ENCODE peak calls at places on chromosomes 13 and 19, in six cellular contexts. A is AG10803; J is right cardiac atrium; E is left lung; O is thyroid gland; I is naive thymus-derived CD4-positive, alpha-beta T cell. Y is an unnamed sample.

GRCh38 chr13:36965767-36966166 is 33.4 kb downstream of the ALG5 start:
- DNase-seq in A (peak), J (no peak), E (no peak), O (no peak), I (no peak), Y (peak)

GRCh38 chr13:94925263-94925662 is 212.9 kb upstream of the SOX21 start:
- DNase-seq in A (no peak), J (no peak), E (no peak), O (no peak), I (no peak), Y (no peak)

GRCh38 chr13:64716936-64717335 is 2513.2 kb downstream of the PCDH9 start:
- DNase-seq in A (no peak), J (no peak), E (no peak), O (no peak), I (no peak), Y (no peak)

GRCh38 chr19:5991244-5991838 is 13.4 kb upstream of the RANBP3 start:
- DNase-seq in A (no peak), J (no peak), E (no peak), O (no peak), I (no peak), Y (no peak)

GRCh38 chr13:97567510-97568243 is 133.7 kb downstream of the RAP2A start:
- DNase-seq in A (peak), J (no peak), E (peak), O (peak), I (no peak), Y (peak)

GRCh38 chr19:54473071-54473941 is at the start of gene CDC42EP5:
- DNase-seq in A (peak), J (peak), E (no peak), O (peak), I (no peak), Y (peak)

GRCh38 chr19:53130506-53130905 is 2.2 kb downstream of the ZNF415 start:
- DNase-seq in A (no peak), J (no peak), E (no peak), O (peak), I (no peak), Y (no peak)

GRCh38 chr19:49057636-49058234 is at the start of gene CGB7:
- DNase-seq in A (peak), J (peak), E (peak), O (peak), I (no peak), Y (peak)

GRCh38 chr19:23343434-23344010 is 51.7 kb downstream of the ZNF91 start:
- DNase-seq in A (no peak), J (no peak), E (no peak), O (no peak), I (no peak), Y (no peak)

GRCh38 chr13:40786568-40786996 is 2.8 kb upstream of the SLC25A15 start:
- DNase-seq in A (no peak), J (no peak), E (no peak), O (no peak), I (no peak), Y (peak)

GRCh38 chr13:43720780-43721397 is 65.9 kb downstream of the ENOX1 start:
- DNase-seq in A (no peak), J (no peak), E (no peak), O (no peak), I (no peak), Y (peak)

GRCh38 chr13:76522083-76522755 is 364.0 kb downstream of the KCTD12 start:
- DNase-seq in A (peak), J (no peak), E (no peak), O (no peak), I (no peak), Y (no peak)

GRCh38 chr13:55653497-55653896 is 1487.2 kb upstream of the PRR20A start:
- DNase-seq in A (no peak), J (no peak), E (no peak), O (no peak), I (no peak), Y (no peak)

GRCh38 chr19:3146677-3147100 is 10.9 kb downstream of the GNA15 start:
- DNase-seq in A (no peak), J (peak), E (peak), O (no peak), I (peak), Y (no peak)

GRCh38 chr19:14410054-14410774 is 8.9 kb downstream of the DDX39A start:
- DNase-seq in A (no peak), J (no peak), E (no peak), O (no peak), I (no peak), Y (no peak)

GRCh38 chr19:48549380-48549779 is 2.6 kb upstream of the SULT2B1 start:
- DNase-seq in A (no peak), J (no peak), E (no peak), O (no peak), I (no peak), Y (no peak)

DNA sequence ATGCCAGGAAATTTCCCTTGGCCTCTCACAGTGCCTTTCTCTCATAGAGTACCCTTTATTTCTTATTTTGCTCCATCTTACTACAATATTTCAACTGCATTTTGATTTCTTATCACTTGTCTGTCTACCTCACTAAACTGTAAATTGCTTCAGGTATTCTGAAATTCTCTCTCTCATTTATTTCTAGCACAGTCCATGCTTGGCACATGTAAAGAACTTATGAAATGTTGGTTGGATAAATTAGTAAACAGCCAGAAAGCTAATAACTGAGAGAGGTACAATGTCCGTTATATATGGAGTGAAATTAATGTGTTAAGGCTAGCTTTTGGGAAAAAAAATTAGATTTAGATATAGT is 138.3 kb upstream of the RFC3 start:
- DNase-seq in A (no peak), J (no peak), E (no peak), O (no peak), I (no peak), Y (no peak)
- H3K4me3 ChIP-seq in A (no peak), J (no peak), E (no peak), O (no peak), I (peak), Y (no peak)

DNA sequence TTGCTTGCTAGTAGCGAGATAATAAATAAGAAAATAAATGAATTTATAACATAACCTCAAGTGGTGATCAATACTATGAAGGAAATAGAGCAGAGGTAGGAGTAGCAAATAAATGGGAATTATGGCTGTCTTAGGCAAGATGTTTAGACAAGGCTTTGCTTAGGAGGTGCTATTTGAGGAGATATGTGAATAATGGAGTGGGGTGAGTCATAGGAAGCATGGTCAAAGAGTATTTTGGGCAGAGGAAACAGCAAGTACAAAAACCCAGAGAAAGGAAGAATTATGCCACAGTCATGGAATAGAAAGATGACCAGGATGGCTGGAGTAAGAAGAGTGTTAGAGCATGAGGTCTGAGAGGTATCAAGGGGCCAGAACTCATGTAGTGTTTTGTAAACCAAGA is 33.5 kb upstream of the LPAR6 start:
- DNase-seq in A (peak), J (no peak), E (no peak), O (no peak), I (no peak), Y (no peak)
- H3K4me3 ChIP-seq in A (no peak), J (no peak), E (no peak), O (no peak), I (no peak), Y (no peak)

GRCh38 chr19:58033741-58034475 is at the start of gene ZSCAN1:
- DNase-seq in A (peak), J (peak), E (peak), O (peak), I (no peak), Y (no peak)
- H3K4me3 ChIP-seq in A (peak), J (peak), E (peak), O (peak), I (no peak), Y (no peak)

DNA sequence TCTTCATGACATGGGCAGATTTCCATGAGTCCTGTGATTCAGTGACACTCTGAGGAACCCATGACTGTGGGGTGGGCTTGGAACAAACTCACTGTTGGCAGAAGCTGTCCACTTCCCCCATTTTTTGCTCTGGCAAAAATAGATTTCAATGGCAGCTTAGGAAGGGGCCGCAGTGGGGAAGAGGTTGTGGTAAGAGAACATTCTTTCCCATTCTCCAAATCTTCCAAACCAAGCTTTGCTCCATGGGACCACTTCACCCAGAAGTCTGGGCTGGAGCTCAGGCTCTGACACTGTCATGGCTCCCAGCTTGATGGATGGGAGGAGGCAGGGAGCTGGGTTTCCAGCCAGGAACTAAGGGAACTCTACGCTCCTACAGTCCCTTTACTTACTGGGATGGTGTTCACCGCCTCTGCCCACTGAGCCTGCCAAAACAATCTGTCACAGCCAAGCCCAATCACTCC is 24.9 kb upstream of the MEDAG start:
- DNase-seq in A (peak), J (peak), E (no peak), O (peak), I (no peak), Y (no peak)
- H3K4me3 ChIP-seq in A (no peak), J (no peak), E (no peak), O (no peak), I (no peak), Y (no peak)

GRCh38 chr19:42121666-42122069 is 10.6 kb downstream of the POU2F2 start:
- DNase-seq in A (peak), J (peak), E (peak), O (peak), I (peak), Y (peak)

GRCh38 chr19:42120276-42121010 is 11.8 kb downstream of the POU2F2 start:
- DNase-seq in A (no peak), J (no peak), E (no peak), O (no peak), I (no peak), Y (no peak)

GRCh38 chr19:42123765-42124164 is 8.5 kb downstream of the POU2F2 start:
- DNase-seq in A (no peak), J (no peak), E (no peak), O (no peak), I (no peak), Y (no peak)

GRCh38 chr19:42122691-42123607 is 9.3 kb downstream of the POU2F2 start:
- DNase-seq in A (no peak), J (no peak), E (no peak), O (no peak), I (no peak), Y (no peak)

DNA sequence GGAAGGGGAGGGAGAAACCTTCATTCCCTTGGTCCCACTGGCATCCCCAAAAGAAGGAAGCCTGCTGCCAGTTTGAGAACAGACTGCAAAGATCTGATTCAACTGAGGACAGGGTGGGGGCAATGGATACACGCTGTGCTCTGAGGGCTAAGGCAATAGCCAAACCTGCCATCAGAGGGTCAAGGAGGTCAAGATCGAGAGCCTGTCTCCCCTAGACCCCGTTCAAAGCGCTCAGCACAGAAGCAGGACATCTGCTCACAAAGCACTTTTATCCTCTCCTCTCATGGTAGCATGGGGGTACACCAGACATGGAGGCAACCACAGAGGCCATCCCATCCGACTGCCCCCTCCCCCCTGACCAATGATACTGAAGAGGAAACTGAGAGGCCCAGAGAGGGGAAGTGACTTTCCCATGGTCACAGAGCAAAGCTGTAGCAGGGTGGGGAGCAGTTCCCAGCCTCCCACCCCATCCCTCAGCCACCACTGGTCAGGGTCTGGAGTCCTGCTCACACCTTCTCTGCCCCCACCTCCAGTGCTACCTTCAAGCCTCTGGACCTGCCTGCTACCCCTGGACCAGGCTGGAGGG is 11.1 kb downstream of the POU2F2 start:
- DNase-seq in A (no peak), J (no peak), E (no peak), O (no peak), I (no peak), Y (no peak)
- H3K4me3 ChIP-seq in A (no peak), J (no peak), E (no peak), O (no peak), I (no peak), Y (no peak)

GRCh38 chr19:31535691-31536460 is 186.6 kb upstream of the TSHZ3 start:
- DNase-seq in A (no peak), J (no peak), E (no peak), O (no peak), I (no peak), Y (no peak)
- H3K4me3 ChIP-seq in A (no peak), J (no peak), E (no peak), O (no peak), I (no peak), Y (no peak)

GRCh38 chr19:44681992-44682790 is 10.9 kb downstream of the CEACAM19 start:
- DNase-seq in A (no peak), J (no peak), E (peak), O (no peak), I (no peak), Y (no peak)
- H3K4me3 ChIP-seq in A (no peak), J (no peak), E (no peak), O (no peak), I (no peak), Y (no peak)

GRCh38 chr19:16462757-16463250 is 9.0 kb downstream of the EPS15L1 start:
- DNase-seq in A (no peak), J (no peak), E (no peak), O (peak), I (no peak), Y (peak)

GRCh38 chr19:16461630-16462051 is 10.1 kb downstream of the EPS15L1 start:
- DNase-seq in A (no peak), J (peak), E (no peak), O (peak), I (no peak), Y (no peak)

GRCh38 chr19:16463341-16463990 is 8.3 kb downstream of the EPS15L1 start:
- DNase-seq in A (no peak), J (no peak), E (no peak), O (no peak), I (no peak), Y (no peak)

GRCh38 chr19:16465239-16465638 is 6.5 kb downstream of the EPS15L1 start:
- DNase-seq in A (no peak), J (no peak), E (no peak), O (no peak), I (no peak), Y (no peak)

DNA sequence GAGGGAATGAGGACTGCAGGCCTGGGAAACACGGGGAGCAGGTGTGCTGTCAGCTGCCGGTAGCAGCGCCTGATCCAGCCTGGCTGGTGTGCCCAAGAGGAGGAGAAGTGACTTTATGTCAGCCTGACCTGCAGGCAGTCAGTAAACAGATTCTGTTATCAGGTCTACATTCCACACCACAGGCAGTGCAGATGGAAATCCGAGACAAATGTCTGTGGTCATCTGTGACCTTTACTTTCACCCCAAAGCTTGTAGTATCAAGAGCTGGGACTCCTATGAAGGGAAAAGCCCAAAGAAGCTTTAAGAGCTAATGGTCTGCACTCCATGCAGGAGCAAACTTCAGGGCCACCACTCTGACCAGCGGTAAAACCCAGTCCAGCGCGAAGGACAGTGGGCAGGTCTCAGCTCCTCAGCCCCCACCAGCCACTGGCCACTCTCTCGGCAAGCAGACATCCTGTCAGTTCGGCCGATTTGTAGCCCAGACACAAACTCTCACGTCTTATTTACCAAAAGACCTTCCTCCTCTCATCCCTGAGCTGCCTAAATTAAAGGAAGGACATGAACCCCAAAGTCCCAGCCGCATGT is 7.7 kb downstream of the EPS15L1 start:
- DNase-seq in A (no peak), J (no peak), E (no peak), O (no peak), I (no peak), Y (no peak)
- H3K4me3 ChIP-seq in A (no peak), J (no peak), E (no peak), O (no peak), I (no peak), Y (no peak)

GRCh38 chr19:28444371-28444770 is 768.6 kb downstream of the UQCRFS1 start:
- DNase-seq in A (no peak), J (no peak), E (no peak), O (no peak), I (no peak), Y (no peak)
- H3K4me3 ChIP-seq in A (no peak), J (no peak), E (no peak), O (no peak), I (no peak), Y (no peak)

DNA sequence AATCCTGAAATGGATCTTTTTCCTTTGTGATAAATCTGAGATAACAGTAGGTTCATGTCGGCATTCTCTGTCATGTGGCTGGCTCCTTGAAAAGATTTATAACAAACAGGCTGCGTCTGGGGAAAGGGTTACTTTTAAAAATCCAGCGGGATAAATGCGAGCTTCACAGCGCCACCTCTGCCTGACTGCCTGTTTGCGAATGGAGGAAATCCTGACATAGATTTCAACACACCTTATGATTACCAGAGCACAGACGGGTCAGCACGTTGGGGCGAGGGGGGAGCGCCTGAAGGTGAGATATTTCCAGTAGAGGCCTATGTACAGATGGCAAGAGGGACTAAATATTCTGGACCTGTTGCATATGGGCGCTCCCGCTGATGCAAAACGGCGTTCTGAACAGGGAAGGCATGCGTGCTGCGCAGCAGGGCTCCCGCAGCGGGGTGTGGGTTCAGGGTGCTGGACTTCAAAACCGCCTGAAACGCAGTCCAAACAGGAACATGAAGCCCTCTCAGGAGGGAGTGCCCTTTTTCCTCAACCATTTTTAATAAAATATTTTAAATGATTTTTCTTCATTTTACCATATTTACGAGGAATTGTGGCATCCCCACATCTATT is 445.3 kb upstream of the SGCG start:
- DNase-seq in A (no peak), J (no peak), E (no peak), O (no peak), I (no peak), Y (peak)
- H3K4me3 ChIP-seq in A (no peak), J (no peak), E (no peak), O (no peak), I (no peak), Y (no peak)